ENCODE peak calls at places on chromosome 4, in ten cellular contexts. D is heart right ventricle, Z is tibial artery, B is IMR-90, K is psoas muscle, X is AG04449, N is A549, Y is GM12865, A is HFF-Myc, V is mucosa of descending colon. M is an unnamed sample.

GRCh38 chr4:11529625-11530201 is 101.0 kb upstream of the HS3ST1 start:
- DNase-seq in D (no peak), Z (no peak), B (peak; percentile 89), K (no peak), X (no peak), N (no peak), Y (no peak), A (no peak), V (peak; percentile 27), M (peak; percentile 67)

GRCh38 chr4:732480-732879 is 26.8 kb downstream of the PCGF3 start:
- DNase-seq in D (no peak), Z (no peak), B (no peak), K (no peak), X (no peak), N (no peak), Y (no peak), A (no peak), V (no peak), M (no peak)

GRCh38 chr4:147371661-147372060 is 109.2 kb upstream of the EDNRA start:
- DNase-seq in D (no peak), Z (no peak), B (peak; percentile 75), K (no peak), X (no peak), N (no peak), Y (no peak), A (no peak), V (no peak), M (peak; percentile 60)

GRCh38 chr4:82661153-82661552 is 99.4 kb upstream of the TMEM150C start:
- DNase-seq in D (no peak), Z (no peak), B (no peak), K (no peak), X (no peak), N (no peak), Y (no peak), A (no peak), V (no peak), M (no peak)

GRCh38 chr4:188246488-188246887 is 107.2 kb downstream of the TRIML1 start:
- DNase-seq in D (no peak), Z (no peak), B (peak; percentile 25), K (no peak), X (no peak), N (no peak), Y (no peak), A (no peak), V (no peak), M (no peak)

GRCh38 chr4:44157611-44158277 is 290.9 kb downstream of the KCTD8 start:
- DNase-seq in D (no peak), Z (no peak), B (peak; percentile 60), K (no peak), X (no peak), N (no peak), Y (no peak), A (no peak), V (no peak), M (peak; percentile 64)

GRCh38 chr4:10333942-10334341 is 123.3 kb downstream of the ZNF518B start:
- DNase-seq in D (no peak), Z (no peak), B (no peak), K (no peak), X (no peak), N (no peak), Y (no peak), A (no peak), V (no peak), M (no peak)

GRCh38 chr4:175871774-175872405 is 59.8 kb upstream of the GPM6A start:
- DNase-seq in D (no peak), Z (no peak), B (no peak), K (no peak), X (no peak), N (no peak), Y (no peak), A (no peak), V (no peak), M (no peak)

GRCh38 chr4:22485751-22486150 is 30.1 kb downstream of the ADGRA3 start:
- DNase-seq in D (no peak), Z (no peak), B (peak; percentile 76), K (no peak), X (no peak), N (no peak), Y (no peak), A (peak; percentile 41), V (no peak), M (peak; percentile 64)

GRCh38 chr4:174686826-174687225 is 142.2 kb downstream of the GLRA3 start:
- DNase-seq in D (no peak), Z (no peak), B (no peak), K (no peak), X (no peak), N (no peak), Y (no peak), A (no peak), V (no peak), M (no peak)

GRCh38 chr4:7598939-7599790 is 164.4 kb upstream of the PSAPL1 start:
- DNase-seq in D (no peak), Z (no peak), B (no peak), K (no peak), X (no peak), N (no peak), Y (no peak), A (no peak), V (no peak), M (no peak)

GRCh38 chr4:95985791-95986190 is 145.9 kb downstream of the PDHA2 start:
- DNase-seq in D (no peak), Z (no peak), B (no peak), K (no peak), X (no peak), N (no peak), Y (no peak), A (no peak), V (no peak), M (no peak)

GRCh38 chr4:20253272-20253798 is 1.6 kb downstream of the SLIT2 start:
- DNase-seq in D (peak; percentile 12), Z (no peak), B (peak; percentile 15), K (no peak), X (no peak), N (no peak), Y (no peak), A (no peak), V (no peak), M (no peak)

GRCh38 chr4:81467672-81467964 is 4.1 kb downstream of the RASGEF1B start:
- DNase-seq in D (no peak), Z (no peak), B (no peak), K (no peak), X (no peak), N (no peak), Y (no peak), A (no peak), V (no peak), M (no peak)
- TF ChIP-seq CTCF in D (no peak), Z (no peak), B (no peak), K (no peak), X (no peak), N (no peak), Y (no peak), A (no peak), V (no peak), M (no peak)

DNA sequence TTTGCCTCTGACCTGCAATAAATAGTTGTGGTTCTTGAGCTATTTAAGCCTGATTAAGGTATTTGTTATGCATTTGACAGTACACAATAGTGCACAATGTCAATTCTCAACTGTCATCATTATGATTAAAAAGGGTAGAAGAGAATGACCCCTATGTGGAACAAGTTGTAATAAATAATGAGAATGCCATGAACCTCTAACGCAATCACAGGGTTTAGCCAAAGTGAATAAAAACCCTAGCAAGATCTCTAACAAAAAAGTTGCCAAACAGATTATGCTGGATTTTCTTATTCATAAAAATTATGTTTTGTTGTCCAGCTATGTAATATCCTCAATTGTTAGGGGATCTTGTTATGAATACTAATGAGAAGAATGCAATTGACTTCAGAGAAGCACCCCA is 387.4 kb downstream of the GPAT3 start:
- DNase-seq in D (no peak), Z (no peak), B (no peak), K (no peak), X (no peak), N (no peak), Y (no peak), A (no peak), V (no peak), M (no peak)
- H3K4me3 ChIP-seq in D (no peak overlapping the region), Z (no peak overlapping the region), B (no peak overlapping the region), K (no peak overlapping the region), X (no peak overlapping the region), N (no peak overlapping the region), Y (no peak overlapping the region), A (no peak overlapping the region), V (no peak overlapping the region), M (no peak overlapping the region)

GRCh38 chr4:1760521-1761001 is 32.5 kb upstream of the FGFR3 start:
- DNase-seq in D (no peak), Z (no peak), B (no peak), K (no peak), X (no peak), N (no peak), Y (no peak), A (no peak), V (no peak), M (no peak)

GRCh38 chr4:1759170-1759817 is 33.8 kb upstream of the FGFR3 start:
- DNase-seq in D (no peak), Z (no peak), B (no peak), K (no peak), X (no peak), N (no peak), Y (no peak), A (no peak), V (no peak), M (no peak)

GRCh38 chr4:1761130-1761688 is 31.9 kb upstream of the FGFR3 start:
- DNase-seq in D (no peak), Z (no peak), B (no peak), K (no peak), X (no peak), N (no peak), Y (no peak), A (no peak), V (no peak), M (no peak)

GRCh38 chr4:1758306-1759121 is 34.6 kb upstream of the FGFR3 start:
- DNase-seq in D (no peak), Z (no peak), B (no peak), K (no peak), X (no peak), N (no peak), Y (no peak), A (no peak), V (no peak), M (no peak)

GRCh38 chr4:1759818-1760223 is 33.3 kb upstream of the FGFR3 start:
- DNase-seq in D (no peak), Z (no peak), B (no peak), K (no peak), X (no peak), N (no peak), Y (no peak), A (no peak), V (no peak), M (no peak)
- TF ChIP-seq CTCF in D (no peak), Z (no peak), B (no peak), K (no peak), X (no peak), N (no peak), Y (no peak), A (no peak), V (no peak), M (no peak)

DNA sequence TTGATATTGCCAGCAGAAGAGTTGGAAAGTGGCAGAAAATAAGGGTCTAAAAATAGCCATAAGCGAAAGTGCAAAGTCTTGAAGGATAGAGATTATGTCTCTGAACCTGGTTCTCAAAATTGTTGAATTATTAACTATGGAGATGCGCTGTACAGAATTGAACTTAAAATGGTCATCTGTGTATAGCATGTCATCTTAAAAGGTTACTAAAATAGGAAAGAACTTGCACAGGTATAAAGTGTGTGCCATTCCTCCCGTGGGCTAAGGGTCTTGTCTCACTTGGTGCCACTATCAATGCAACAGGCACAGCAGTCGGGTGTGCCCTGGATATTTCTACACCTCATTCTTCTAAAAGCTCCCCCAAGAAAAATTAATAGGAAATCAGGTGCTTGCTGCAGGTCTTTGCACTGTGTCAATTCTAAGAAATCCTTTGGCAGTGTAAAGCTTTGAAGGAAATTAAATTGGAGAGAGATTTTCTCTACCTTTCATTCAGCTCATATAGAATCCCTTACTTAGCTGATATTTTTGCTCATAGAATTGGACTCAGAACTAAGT is 2.4 kb downstream of the SORBS2 start:
- DNase-seq in D (no peak), Z (no peak), B (no peak), K (no peak), X (no peak), N (no peak), Y (no peak), A (no peak), V (no peak), M (no peak)
- H3K4me3 ChIP-seq in D (peak overlapping the region; percentile 26), Z (peak overlapping the region; percentile 57), B (no peak overlapping the region), K (no peak overlapping the region), X (no peak overlapping the region), N (no peak overlapping the region), Y (no peak overlapping the region), A (no peak overlapping the region), V (no peak overlapping the region), M (no peak overlapping the region)